ENCODE peak calls at places on chromosomes 2 and 18, in five cellular contexts. D is left ventricle myocardium inferior, G is right atrium auricular region, R is upper lobe of right lung, N is epithelial cell of proximal tubule. L is an unnamed sample.

GRCh38 chr2:62968168-62968567 is 82.5 kb upstream of the OTX1 start:
- DNase-seq in D (no peak), G (no peak), R (no peak), N (no peak), L (no peak)

GRCh38 chr2:145273840-145274239 is 753.9 kb upstream of the ZEB2 start:
- DNase-seq in D (no peak), G (no peak), R (no peak), N (no peak), L (no peak)

GRCh38 chr18:12948055-12948804 is 419 bp downstream of the SEH1L start:
- DNase-seq in D (peak), G (peak), R (peak), N (peak), L (peak)

GRCh38 chr2:113977660-113978523 is 88.0 kb downstream of the ACTR3 start:
- DNase-seq in D (no peak), G (no peak), R (no peak), N (peak), L (peak)

GRCh38 chr2:212282596-212283330 is 255.8 kb downstream of the ERBB4 start:
- DNase-seq in D (no peak), G (no peak), R (no peak), N (no peak), L (no peak)

GRCh38 chr2:54898451-54899226 is 151.6 kb downstream of the RTN4 start:
- DNase-seq in D (no peak), G (no peak), R (no peak), N (no peak), L (no peak)

GRCh38 chr18:76668546-76668945 is 153.8 kb upstream of the ZNF236 start:
- DNase-seq in D (no peak), G (peak), R (no peak), N (no peak), L (no peak)

GRCh38 chr2:219562049-219563020 is 9.0 kb downstream of the OBSL1 start:
- DNase-seq in D (no peak), G (no peak), R (peak), N (no peak), L (no peak)

DNA sequence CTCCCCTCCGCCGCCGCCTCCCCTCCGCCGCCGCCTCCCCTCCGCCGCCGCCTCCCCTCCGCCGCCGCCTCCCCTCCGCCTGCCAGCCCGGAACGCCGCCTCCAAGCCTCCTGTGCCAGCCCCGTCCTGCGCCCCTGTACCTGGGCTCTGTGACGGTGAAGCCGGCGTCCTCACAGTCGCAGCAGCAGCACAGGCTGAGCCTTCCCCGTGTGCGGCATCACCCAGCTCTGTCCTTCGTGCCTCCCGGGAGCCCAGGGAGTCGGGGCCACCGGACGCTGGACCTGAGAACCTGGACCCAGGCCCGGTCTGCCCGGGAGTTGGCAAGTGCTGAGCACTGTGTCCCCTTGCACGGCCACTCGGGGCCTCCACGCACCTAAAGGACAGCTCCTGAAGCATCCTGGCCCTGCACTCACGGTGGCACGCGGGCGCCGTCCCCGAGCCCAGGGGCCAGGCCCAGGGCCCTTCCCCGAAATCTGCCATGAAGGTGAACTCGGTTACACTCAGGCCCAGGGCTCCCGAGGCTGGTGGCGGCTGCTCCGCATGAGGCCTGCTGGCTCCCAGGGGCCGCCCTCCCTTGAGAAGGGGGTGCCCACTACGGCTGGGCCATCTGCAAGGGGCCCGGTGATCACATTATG is 32.9 kb downstream of the RTP5 start:
- DNase-seq in D (no peak), G (no peak), R (peak), N (no peak), L (no peak)
- H3K4me3 ChIP-seq in D (peak), G (peak), R (no peak), N (no peak), L (no peak)

DNA sequence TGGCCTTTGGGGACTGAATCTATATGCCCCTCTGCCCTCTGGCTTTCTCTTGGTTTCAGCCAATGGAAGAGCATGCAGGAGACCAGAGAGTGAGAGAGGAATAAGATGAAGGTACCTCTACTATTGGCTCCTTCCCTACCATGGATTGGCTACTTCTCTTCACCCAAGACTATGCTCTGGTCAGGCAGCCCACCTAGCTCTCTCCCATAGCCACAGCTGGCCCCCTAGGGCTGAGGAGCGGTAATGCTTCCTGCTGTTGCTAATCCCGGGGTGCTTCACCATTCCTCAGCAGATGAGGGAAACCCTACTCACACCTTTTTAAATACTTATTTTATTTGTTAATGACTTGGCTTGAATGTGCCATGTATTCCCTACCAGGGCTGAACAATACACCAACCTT is 142.4 kb downstream of the MREG start:
- DNase-seq in D (no peak), G (no peak), R (no peak), N (no peak), L (no peak)
- TF ChIP-seq CTCF in D (peak), G (no peak), R (peak), N (peak), L (peak)

DNA sequence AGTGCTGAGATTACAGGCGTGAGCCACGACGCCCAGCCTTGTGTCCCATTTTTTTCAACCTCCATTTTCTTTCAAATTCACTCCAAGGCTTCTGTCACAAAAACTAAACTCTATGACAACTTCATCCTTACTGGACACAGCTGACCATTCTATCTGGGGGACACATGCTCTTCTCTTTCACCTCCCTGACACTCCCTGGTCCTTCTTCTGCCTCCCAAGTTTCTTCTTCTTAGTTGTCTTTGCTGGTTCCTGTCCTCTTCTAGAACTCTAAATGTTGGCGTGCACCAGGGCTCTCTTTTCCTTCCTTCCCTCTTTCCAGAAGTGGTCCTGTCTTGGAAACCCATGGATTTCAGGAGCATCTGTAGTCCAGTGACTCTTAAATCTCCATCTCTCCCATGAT is 40.1 kb upstream of the LPIN2 start:
- DNase-seq in D (no peak), G (no peak), R (no peak), N (no peak), L (no peak)
- H3K4me3 ChIP-seq in D (no peak), G (no peak), R (no peak), N (no peak), L (no peak)

DNA sequence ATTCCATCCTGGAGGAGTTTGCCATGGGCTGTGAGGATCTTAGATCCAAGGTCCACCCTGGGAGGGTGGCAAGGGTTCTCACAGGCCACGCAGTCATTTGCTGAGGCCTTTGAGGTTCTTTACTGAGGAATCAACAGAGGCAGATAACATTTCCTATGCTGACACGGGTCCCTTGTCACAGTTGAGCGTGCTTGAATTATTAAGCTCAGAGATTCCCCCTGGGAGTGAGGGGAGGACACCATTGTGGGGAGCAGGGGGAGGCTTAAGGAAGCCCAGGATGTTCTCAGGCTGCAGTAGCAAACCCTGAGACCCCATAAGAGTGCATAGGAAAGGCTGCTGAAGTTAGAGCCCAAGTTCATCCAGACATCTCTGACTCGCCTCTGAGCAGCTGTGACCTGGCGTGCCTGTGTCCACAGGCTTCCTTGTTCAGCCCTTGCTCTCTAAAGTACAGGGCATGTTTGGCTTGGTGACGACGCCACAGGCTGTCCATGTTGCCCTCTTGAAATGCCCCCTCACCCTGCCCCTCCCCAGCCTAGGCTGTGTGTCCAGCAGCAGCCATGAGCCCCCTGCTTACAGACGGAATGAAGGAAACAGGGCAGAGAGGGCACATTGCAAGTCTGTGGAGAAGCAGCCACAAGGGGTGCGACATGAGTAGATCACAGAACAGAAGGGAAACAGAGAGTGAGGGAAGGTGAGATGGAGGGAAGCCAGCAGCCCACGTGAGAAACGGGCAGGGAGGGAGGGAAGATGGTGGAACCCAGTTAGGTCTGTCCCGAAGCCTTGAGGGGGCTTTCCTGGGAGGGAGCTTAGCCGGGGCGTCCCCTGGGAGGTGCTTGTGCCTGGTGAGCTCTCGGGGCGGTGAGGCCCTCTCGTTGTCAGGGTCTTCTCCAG is 34.0 kb downstream of the NAPG start:
- DNase-seq in D (peak), G (no peak), R (no peak), N (no peak), L (no peak)
- TF ChIP-seq CTCF in D (no peak), G (no peak), R (no peak), N (no peak), L (no peak)

GRCh38 chr18:55478301-55478660 is 109.7 kb downstream of the TCF4 start:
- DNase-seq in D (no peak), G (no peak), R (no peak), N (no peak), L (peak)
- H3K4me3 ChIP-seq in D (peak), G (peak), R (peak), N (no peak), L (peak)

GRCh38 chr2:237085261-237086221 is at the start of gene COPS8:
- DNase-seq in D (peak), G (peak), R (peak), N (no peak), L (peak)
- TF ChIP-seq CTCF in D (peak), G (no peak), R (peak), N (peak), L (peak)

DNA sequence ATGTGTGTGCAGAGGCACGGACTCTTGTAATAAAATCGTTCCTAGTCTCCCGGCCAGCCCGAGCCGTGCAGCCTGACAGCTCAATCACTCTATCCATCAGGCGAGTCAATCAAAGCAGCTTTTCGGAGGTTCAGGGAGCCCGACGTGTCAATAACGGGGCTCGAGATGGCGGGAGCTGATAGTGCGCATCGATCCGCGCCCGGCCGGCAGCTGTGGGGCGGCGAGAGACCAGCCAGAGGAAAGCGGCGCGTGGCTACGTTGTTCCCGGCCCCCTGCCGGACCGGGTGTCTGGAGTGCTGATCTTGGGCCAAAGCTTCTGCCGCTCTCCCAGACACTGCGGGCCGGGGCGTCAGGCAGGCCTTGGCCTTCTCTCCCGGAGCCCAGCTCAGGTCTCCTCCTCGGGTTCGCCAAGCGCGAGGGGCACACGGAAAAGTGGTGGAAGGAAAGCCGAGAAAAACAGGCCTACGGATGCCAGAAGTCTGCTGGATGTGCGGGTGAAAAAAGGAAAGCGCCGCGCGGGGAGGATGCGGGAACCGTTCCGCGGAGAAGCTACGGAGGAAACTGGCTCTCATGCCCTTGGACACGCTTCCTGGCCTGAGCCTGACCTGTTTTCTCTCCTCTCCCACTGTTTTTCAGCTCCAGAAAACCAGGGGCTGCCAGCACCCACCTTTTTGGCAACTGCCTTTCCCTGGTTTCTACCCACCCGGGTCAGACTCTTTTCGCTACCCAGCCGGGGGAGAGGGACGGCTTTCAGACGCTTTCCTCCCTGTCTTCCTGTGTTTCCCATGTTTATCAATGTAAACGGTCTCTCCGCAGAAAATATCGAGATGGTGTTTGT is 2.2 kb downstream of the EN1 start:
- DNase-seq in D (no peak), G (peak), R (no peak), N (no peak), L (no peak)
- H3K4me3 ChIP-seq in D (no peak), G (no peak), R (no peak), N (no peak), L (peak)

L was measured in cardiac fibroblast.